ENCODE peak calls at places on chromosome 3, in eight cellular contexts. One of them, this sample, is unnamed.
A peak's percentile ranks its signal among the peaks of the same experiment; 100 is the strongest.

GRCh38 chr3:56467108-56467507 is 1.2 kb downstream of the ERC2 start:
- DNase-seq in CD8-positive, alpha-beta memory T cell: no peak
- DNase-seq in astrocyte of the spinal cord: peak; percentile 91
- DNase-seq in bronchial epithelial cell: peak; percentile 86
- DNase-seq in lower lobe of right lung: peak; percentile 83
- DNase-seq in upper lobe of left lung: no peak
- DNase-seq in MG63: peak; percentile 23
- DNase-seq in colonic mucosa: peak; percentile 86
- DNase-seq in this sample: peak; percentile 6

GRCh38 chr3:89699229-89699628 is 591.8 kb downstream of the EPHA3 start:
- DNase-seq in CD8-positive, alpha-beta memory T cell: no peak
- DNase-seq in astrocyte of the spinal cord: no peak
- DNase-seq in bronchial epithelial cell: no peak
- DNase-seq in lower lobe of right lung: no peak
- DNase-seq in upper lobe of left lung: no peak
- DNase-seq in MG63: no peak
- DNase-seq in colonic mucosa: peak; percentile 80
- DNase-seq in this sample: no peak

GRCh38 chr3:72487078-72487765 is 361.0 kb downstream of the SHQ1 start:
- DNase-seq in CD8-positive, alpha-beta memory T cell: no peak
- DNase-seq in astrocyte of the spinal cord: peak; percentile 82
- DNase-seq in bronchial epithelial cell: peak; percentile 44
- DNase-seq in lower lobe of right lung: peak; percentile 84
- DNase-seq in upper lobe of left lung: peak; percentile 85
- DNase-seq in MG63: peak; percentile 89
- DNase-seq in colonic mucosa: peak; percentile 52
- DNase-seq in this sample: no peak

GRCh38 chr3:147699175-147699838 is 290.1 kb downstream of the ZIC1 start:
- DNase-seq in CD8-positive, alpha-beta memory T cell: no peak
- DNase-seq in astrocyte of the spinal cord: peak; percentile 64
- DNase-seq in bronchial epithelial cell: peak; percentile 80
- DNase-seq in lower lobe of right lung: no peak
- DNase-seq in upper lobe of left lung: no peak
- DNase-seq in MG63: no peak
- DNase-seq in colonic mucosa: no peak
- DNase-seq in this sample: no peak

GRCh38 chr3:184474907-184475306 is 86.7 kb upstream of the EPHB3 start:
- DNase-seq in CD8-positive, alpha-beta memory T cell: no peak
- DNase-seq in astrocyte of the spinal cord: no peak
- DNase-seq in bronchial epithelial cell: no peak
- DNase-seq in lower lobe of right lung: no peak
- DNase-seq in upper lobe of left lung: no peak
- DNase-seq in MG63: no peak
- DNase-seq in colonic mucosa: no peak
- DNase-seq in this sample: no peak

GRCh38 chr3:23459915-23460546 is 256.9 kb downstream of the UBE2E2 start:
- DNase-seq in CD8-positive, alpha-beta memory T cell: no peak
- DNase-seq in astrocyte of the spinal cord: no peak
- DNase-seq in bronchial epithelial cell: no peak
- DNase-seq in lower lobe of right lung: no peak
- DNase-seq in upper lobe of left lung: no peak
- DNase-seq in MG63: peak; percentile 15
- DNase-seq in colonic mucosa: no peak
- DNase-seq in this sample: no peak

GRCh38 chr3:105235785-105236184 is 130.9 kb upstream of the ALCAM start:
- DNase-seq in CD8-positive, alpha-beta memory T cell: no peak
- DNase-seq in astrocyte of the spinal cord: no peak
- DNase-seq in bronchial epithelial cell: no peak
- DNase-seq in lower lobe of right lung: no peak
- DNase-seq in upper lobe of left lung: no peak
- DNase-seq in MG63: no peak
- DNase-seq in colonic mucosa: no peak
- DNase-seq in this sample: no peak

GRCh38 chr3:192130534-192131132 is 596.7 kb downstream of the FGF12 start:
- DNase-seq in CD8-positive, alpha-beta memory T cell: no peak
- DNase-seq in astrocyte of the spinal cord: peak; percentile 56
- DNase-seq in bronchial epithelial cell: peak; percentile 53
- DNase-seq in lower lobe of right lung: no peak
- DNase-seq in upper lobe of left lung: no peak
- DNase-seq in MG63: peak; percentile 43
- DNase-seq in colonic mucosa: peak; percentile 36
- DNase-seq in this sample: peak; percentile 28

GRCh38 chr3:40211579-40211978 is 97.9 kb upstream of the EIF1B start:
- DNase-seq in CD8-positive, alpha-beta memory T cell: no peak
- DNase-seq in astrocyte of the spinal cord: peak; percentile 29
- DNase-seq in bronchial epithelial cell: peak; percentile 55
- DNase-seq in lower lobe of right lung: no peak
- DNase-seq in upper lobe of left lung: no peak
- DNase-seq in MG63: peak; percentile 63
- DNase-seq in colonic mucosa: no peak
- DNase-seq in this sample: no peak

GRCh38 chr3:151584603-151585002 is 123.7 kb upstream of the IGSF10 start:
- DNase-seq in CD8-positive, alpha-beta memory T cell: no peak
- DNase-seq in astrocyte of the spinal cord: no peak
- DNase-seq in bronchial epithelial cell: peak; percentile 44
- DNase-seq in lower lobe of right lung: no peak
- DNase-seq in upper lobe of left lung: no peak
- DNase-seq in MG63: no peak
- DNase-seq in colonic mucosa: no peak
- DNase-seq in this sample: no peak

GRCh38 chr3:120567370-120568197 is 28.6 kb upstream of the NDUFB4 start:
- DNase-seq in CD8-positive, alpha-beta memory T cell: no peak
- DNase-seq in astrocyte of the spinal cord: peak; percentile 69
- DNase-seq in bronchial epithelial cell: peak; percentile 32
- DNase-seq in lower lobe of right lung: no peak
- DNase-seq in upper lobe of left lung: no peak
- DNase-seq in MG63: no peak
- DNase-seq in colonic mucosa: no peak
- DNase-seq in this sample: no peak

GRCh38 chr3:179768080-179768479 is 115.2 kb downstream of the USP13 start:
- DNase-seq in CD8-positive, alpha-beta memory T cell: no peak
- DNase-seq in astrocyte of the spinal cord: peak; percentile 71
- DNase-seq in bronchial epithelial cell: peak; percentile 53
- DNase-seq in lower lobe of right lung: no peak
- DNase-seq in upper lobe of left lung: no peak
- DNase-seq in MG63: peak; percentile 48
- DNase-seq in colonic mucosa: peak; percentile 35
- DNase-seq in this sample: peak; percentile 28

GRCh38 chr3:55297706-55298105 is 189.4 kb downstream of the WNT5A start:
- DNase-seq in CD8-positive, alpha-beta memory T cell: no peak
- DNase-seq in astrocyte of the spinal cord: no peak
- DNase-seq in bronchial epithelial cell: no peak
- DNase-seq in lower lobe of right lung: no peak
- DNase-seq in upper lobe of left lung: no peak
- DNase-seq in MG63: no peak
- DNase-seq in colonic mucosa: no peak
- DNase-seq in this sample: no peak

GRCh38 chr3:32819086-32819450 is 1.3 kb downstream of the TRIM71 start:
- DNase-seq in CD8-positive, alpha-beta memory T cell: no peak
- DNase-seq in astrocyte of the spinal cord: no peak
- DNase-seq in bronchial epithelial cell: no peak
- DNase-seq in lower lobe of right lung: no peak
- DNase-seq in upper lobe of left lung: no peak
- DNase-seq in MG63: no peak
- DNase-seq in colonic mucosa: no peak
- DNase-seq in this sample: no peak

GRCh38 chr3:9032236-9032777 is 69.0 kb upstream of the RAD18 start:
- DNase-seq in CD8-positive, alpha-beta memory T cell: no peak
- DNase-seq in astrocyte of the spinal cord: no peak
- DNase-seq in bronchial epithelial cell: no peak
- DNase-seq in lower lobe of right lung: no peak
- DNase-seq in upper lobe of left lung: peak; percentile 44
- DNase-seq in MG63: no peak
- DNase-seq in colonic mucosa: no peak
- DNase-seq in this sample: no peak

GRCh38 chr3:99892332-99892731 is 74.7 kb downstream of the CMSS1 start:
- DNase-seq in CD8-positive, alpha-beta memory T cell: no peak
- DNase-seq in astrocyte of the spinal cord: no peak
- DNase-seq in bronchial epithelial cell: no peak
- DNase-seq in lower lobe of right lung: no peak
- DNase-seq in upper lobe of left lung: no peak
- DNase-seq in MG63: no peak
- DNase-seq in colonic mucosa: no peak
- DNase-seq in this sample: no peak

GRCh38 chr3:120909602-120909878 is 1.5 kb downstream of the STXBP5L start:
- DNase-seq in CD8-positive, alpha-beta memory T cell: no peak
- DNase-seq in astrocyte of the spinal cord: no peak
- DNase-seq in bronchial epithelial cell: no peak
- DNase-seq in lower lobe of right lung: no peak
- DNase-seq in upper lobe of left lung: no peak
- DNase-seq in MG63: no peak
- DNase-seq in colonic mucosa: no peak
- DNase-seq in this sample: peak; percentile 30

GRCh38 chr3:51389423-51390183 is 1.5 kb upstream of the RBM15B start:
- DNase-seq in CD8-positive, alpha-beta memory T cell: peak; percentile 48
- DNase-seq in astrocyte of the spinal cord: peak; percentile 47
- DNase-seq in bronchial epithelial cell: no peak
- DNase-seq in lower lobe of right lung: peak; percentile 73
- DNase-seq in upper lobe of left lung: peak; percentile 52
- DNase-seq in MG63: peak; percentile 35
- DNase-seq in colonic mucosa: peak; percentile 63
- DNase-seq in this sample: peak; percentile 56

GRCh38 chr3:45986303-45986982 is 9.2 kb downstream of the FYCO1 start:
- DNase-seq in CD8-positive, alpha-beta memory T cell: no peak
- DNase-seq in astrocyte of the spinal cord: peak; percentile 68
- DNase-seq in bronchial epithelial cell: peak; percentile 90
- DNase-seq in lower lobe of right lung: no peak
- DNase-seq in upper lobe of left lung: no peak
- DNase-seq in MG63: peak; percentile 85
- DNase-seq in colonic mucosa: peak; percentile 67
- DNase-seq in this sample: no peak

GRCh38 chr3:128786434-128787020 is 60.5 kb downstream of the RAB7A start:
- DNase-seq in CD8-positive, alpha-beta memory T cell: no peak
- DNase-seq in astrocyte of the spinal cord: no peak
- DNase-seq in bronchial epithelial cell: no peak
- DNase-seq in lower lobe of right lung: no peak
- DNase-seq in upper lobe of left lung: no peak
- DNase-seq in MG63: no peak
- DNase-seq in colonic mucosa: no peak
- DNase-seq in this sample: no peak

DNA sequence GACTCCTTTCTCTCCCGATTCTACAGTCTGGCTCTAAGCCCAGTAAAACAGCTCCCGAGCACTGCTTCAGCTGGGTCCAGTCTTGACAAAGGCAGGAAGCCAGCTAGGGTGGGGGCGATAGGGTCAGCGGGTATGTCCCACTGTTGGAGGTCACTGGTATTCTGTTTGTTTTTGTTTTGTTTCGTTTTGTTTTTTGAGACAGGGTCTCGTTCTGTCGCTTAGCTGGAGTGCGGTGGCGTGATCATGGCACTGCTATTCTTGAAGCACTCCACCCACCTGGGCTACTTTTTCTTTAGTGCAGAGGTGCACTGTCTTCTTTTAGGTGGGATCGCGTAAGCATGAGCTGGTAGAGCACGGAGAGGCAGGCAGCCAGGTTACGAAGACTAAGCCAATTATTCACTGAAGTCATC is 16.3 kb downstream of the GCSAM start:
- DNase-seq in CD8-positive, alpha-beta memory T cell: no peak
- DNase-seq in astrocyte of the spinal cord: no peak
- DNase-seq in bronchial epithelial cell: no peak
- DNase-seq in lower lobe of right lung: no peak
- DNase-seq in upper lobe of left lung: no peak
- DNase-seq in MG63: no peak
- DNase-seq in colonic mucosa: no peak
- DNase-seq in this sample: no peak
- H3K4me3 ChIP-seq in CD8-positive, alpha-beta memory T cell: no peak overlapping the region
- H3K4me3 ChIP-seq in astrocyte of the spinal cord: no peak overlapping the region
- H3K4me3 ChIP-seq in bronchial epithelial cell: no peak overlapping the region
- H3K4me3 ChIP-seq in lower lobe of right lung: peak overlapping the region; percentile 15
- H3K4me3 ChIP-seq in upper lobe of left lung: peak overlapping the region; percentile 20
- H3K4me3 ChIP-seq in MG63: no peak overlapping the region
- H3K4me3 ChIP-seq in colonic mucosa: no peak overlapping the region
- H3K4me3 ChIP-seq in this sample: no peak overlapping the region

GRCh38 chr3:122754867-122755835 is 38.5 kb downstream of the HSPBAP1 start:
- DNase-seq in CD8-positive, alpha-beta memory T cell: no peak
- DNase-seq in astrocyte of the spinal cord: peak; percentile 39
- DNase-seq in bronchial epithelial cell: peak; percentile 69
- DNase-seq in lower lobe of right lung: no peak
- DNase-seq in upper lobe of left lung: no peak
- DNase-seq in MG63: no peak
- DNase-seq in colonic mucosa: peak; percentile 21
- DNase-seq in this sample: peak; percentile 51

GRCh38 chr3:122760457-122761271 is 33.0 kb downstream of the HSPBAP1 start:
- DNase-seq in CD8-positive, alpha-beta memory T cell: no peak
- DNase-seq in astrocyte of the spinal cord: no peak
- DNase-seq in bronchial epithelial cell: no peak
- DNase-seq in lower lobe of right lung: no peak
- DNase-seq in upper lobe of left lung: no peak
- DNase-seq in MG63: no peak
- DNase-seq in colonic mucosa: no peak
- DNase-seq in this sample: no peak

GRCh38 chr3:122758877-122759670 is 34.6 kb downstream of the HSPBAP1 start:
- DNase-seq in CD8-positive, alpha-beta memory T cell: no peak
- DNase-seq in astrocyte of the spinal cord: no peak
- DNase-seq in bronchial epithelial cell: peak; percentile 18
- DNase-seq in lower lobe of right lung: no peak
- DNase-seq in upper lobe of left lung: no peak
- DNase-seq in MG63: no peak
- DNase-seq in colonic mucosa: no peak
- DNase-seq in this sample: no peak
- H3K4me3 ChIP-seq in CD8-positive, alpha-beta memory T cell: no peak overlapping the region
- H3K4me3 ChIP-seq in astrocyte of the spinal cord: no peak overlapping the region
- H3K4me3 ChIP-seq in bronchial epithelial cell: no peak overlapping the region
- H3K4me3 ChIP-seq in lower lobe of right lung: no peak overlapping the region
- H3K4me3 ChIP-seq in upper lobe of left lung: no peak overlapping the region
- H3K4me3 ChIP-seq in MG63: no peak overlapping the region
- H3K4me3 ChIP-seq in colonic mucosa: no peak overlapping the region
- H3K4me3 ChIP-seq in this sample: no peak overlapping the region

GRCh38 chr3:11185564-11186317 is 31.4 kb downstream of the HRH1 start:
- DNase-seq in CD8-positive, alpha-beta memory T cell: no peak
- DNase-seq in astrocyte of the spinal cord: peak; percentile 91
- DNase-seq in bronchial epithelial cell: peak; percentile 97
- DNase-seq in lower lobe of right lung: peak; percentile 82
- DNase-seq in upper lobe of left lung: no peak
- DNase-seq in MG63: peak; percentile 92
- DNase-seq in colonic mucosa: peak; percentile 57
- DNase-seq in this sample: no peak
- H3K4me3 ChIP-seq in CD8-positive, alpha-beta memory T cell: no peak overlapping the region
- H3K4me3 ChIP-seq in astrocyte of the spinal cord: no peak overlapping the region
- H3K4me3 ChIP-seq in bronchial epithelial cell: peak overlapping the region; percentile 22
- H3K4me3 ChIP-seq in lower lobe of right lung: no peak overlapping the region
- H3K4me3 ChIP-seq in upper lobe of left lung: no peak overlapping the region
- H3K4me3 ChIP-seq in MG63: no peak overlapping the region
- H3K4me3 ChIP-seq in colonic mucosa: no peak overlapping the region
- H3K4me3 ChIP-seq in this sample: no peak overlapping the region

DNA sequence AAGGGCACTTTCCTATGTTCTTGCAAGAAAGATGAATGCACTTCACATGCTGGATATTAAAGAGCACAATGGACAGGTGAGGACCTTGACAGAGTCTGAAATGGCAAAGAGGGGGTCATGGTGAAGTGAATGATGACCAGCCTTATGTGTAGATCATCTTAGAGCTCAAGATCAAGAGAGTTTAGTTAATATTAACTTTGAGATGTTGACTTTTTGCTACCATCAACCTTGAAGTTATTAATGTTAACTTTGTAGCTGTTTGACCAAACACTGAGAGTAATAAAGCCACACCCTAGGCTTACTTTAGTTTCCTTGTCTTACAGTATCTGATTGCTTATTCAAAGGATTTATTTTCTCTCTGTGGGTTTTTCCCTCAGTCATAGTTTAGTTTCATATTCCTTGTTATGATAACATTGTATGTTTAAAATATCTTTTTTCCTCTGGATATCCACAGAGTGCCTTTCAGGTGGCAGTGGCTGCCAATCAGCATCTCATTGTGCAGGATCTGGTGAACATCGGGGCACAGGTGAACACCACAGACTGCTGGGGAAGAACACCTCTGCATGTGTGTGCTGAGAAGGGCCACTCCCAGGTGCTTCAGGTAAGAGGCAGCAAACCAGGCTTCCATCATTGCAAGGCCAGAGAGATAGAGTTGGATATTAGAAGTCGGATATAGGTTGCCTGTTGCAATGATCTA is 5.4 kb downstream of the NFKBIZ start:
- DNase-seq in CD8-positive, alpha-beta memory T cell: no peak
- DNase-seq in astrocyte of the spinal cord: no peak
- DNase-seq in bronchial epithelial cell: no peak
- DNase-seq in lower lobe of right lung: no peak
- DNase-seq in upper lobe of left lung: no peak
- DNase-seq in MG63: no peak
- DNase-seq in colonic mucosa: peak; percentile 57
- DNase-seq in this sample: no peak
- H3K4me3 ChIP-seq in CD8-positive, alpha-beta memory T cell: no peak overlapping the region
- H3K4me3 ChIP-seq in astrocyte of the spinal cord: no peak overlapping the region
- H3K4me3 ChIP-seq in bronchial epithelial cell: no peak overlapping the region
- H3K4me3 ChIP-seq in lower lobe of right lung: no peak overlapping the region
- H3K4me3 ChIP-seq in upper lobe of left lung: no peak overlapping the region
- H3K4me3 ChIP-seq in MG63: no peak overlapping the region
- H3K4me3 ChIP-seq in colonic mucosa: no peak overlapping the region
- H3K4me3 ChIP-seq in this sample: no peak overlapping the region

This sample was measured in Jurkat, Clone E6-1.